ENCODE peak calls at places on chromosomes 12 and 14, in four cellular contexts. N is neuronal stem cell, E is GM12878, U is lower lobe of right lung. B is an unnamed sample.

GRCh38 chr14:100103261-100104005 is 38.2 kb downstream of the EVL start:
- DNase-seq in E (no peak), U (no peak), N (no peak), B (no peak)

GRCh38 chr12:7206691-7207090 is 17.2 kb downstream of the PEX5 start:
- DNase-seq in N (no peak), E (no peak), U (no peak), B (no peak)

GRCh38 chr14:47425302-47425701 is 250.1 kb downstream of the MDGA2 start:
- DNase-seq in U (no peak), E (no peak), N (no peak), B (no peak)

GRCh38 chr14:76829650-76830421 is 3.6 kb downstream of the LRRC74A start:
- DNase-seq in N (no peak), U (no peak), E (no peak), B (no peak)

GRCh38 chr12:9214536-9214935 is 6.3 kb upstream of the PZP start:
- DNase-seq in E (no peak), N (no peak), U (no peak), B (no peak)

GRCh38 chr12:108482717-108483212 is 32.3 kb upstream of the FICD start:
- DNase-seq in U (no peak), E (no peak), N (no peak), B (no peak)

GRCh38 chr12:10136637-10137205 is 6.7 kb upstream of the CLEC7A start:
- DNase-seq in E (no peak), N (no peak), U (no peak), B (no peak)

GRCh38 chr12:68510394-68510793 is 100.3 kb upstream of the RAP1B start:
- DNase-seq in N (no peak), E (no peak), U (no peak), B (no peak)

GRCh38 chr14:89308232-89308959 is 108.6 kb downstream of the FOXN3 start:
- DNase-seq in U (no peak), E (no peak), N (no peak), B (no peak)

GRCh38 chr12:8698830-8699330 is 1.1 kb downstream of the RIMKLB start:
- DNase-seq in E (no peak), N (no peak), U (no peak), B (no peak)

GRCh38 chr12:13175499-13175898 is 21.0 kb upstream of the EMP1 start:
- DNase-seq in U (no peak), E (no peak), N (no peak), B (no peak)

GRCh38 chr14:92513966-92514843 is 624 bp downstream of the RIN3 start:
- DNase-seq in N (no peak), U (peak), E (no peak), B (no peak)

GRCh38 chr14:59303216-59303615 is 114.7 kb downstream of the DAAM1 start:
- DNase-seq in E (no peak), N (no peak), U (no peak), B (no peak)

GRCh38 chr12:15522574-15523187 is 200.4 kb downstream of the PTPRO start:
- DNase-seq in U (no peak), N (no peak), E (no peak), B (peak)

GRCh38 chr14:64748995-64749714 is 44.9 kb downstream of the PLEKHG3 start:
- DNase-seq in N (no peak), E (no peak), U (no peak), B (no peak)
- H3K27ac ChIP-seq in N (no peak), E (no peak), U (no peak), B (no peak)

GRCh38 chr14:28308727-28309126 is 457.9 kb upstream of the FOXG1 start:
- DNase-seq in N (no peak), U (no peak), E (no peak), B (no peak)
- H3K27ac ChIP-seq in N (no peak), U (no peak), E (no peak), B (no peak)

DNA sequence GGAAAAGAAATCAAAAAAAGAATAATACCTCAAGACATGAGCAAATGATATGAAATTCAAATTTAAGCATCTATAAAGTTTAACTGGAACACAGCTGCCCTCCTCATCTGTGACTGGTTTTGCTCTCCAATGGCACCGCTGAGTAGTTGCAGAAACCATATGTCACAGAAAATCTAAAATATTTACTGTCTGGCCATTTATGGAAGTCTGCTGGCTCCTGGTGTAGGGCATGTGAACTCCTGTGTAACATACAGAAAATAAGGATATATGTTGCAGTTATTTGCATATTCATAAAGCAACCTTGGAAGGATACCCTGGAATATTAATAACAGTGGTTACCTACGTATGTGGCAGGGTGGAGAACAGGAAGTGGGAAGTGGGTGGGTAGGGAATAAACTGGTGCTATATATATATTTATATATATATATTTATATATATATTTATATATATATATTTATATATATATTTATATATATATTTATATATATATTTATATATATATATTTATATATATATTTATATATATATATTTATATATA is 48.3 kb downstream of the LTBP2 start:
- DNase-seq in U (no peak), E (no peak), N (no peak), B (no peak)
- H3K27ac ChIP-seq in U (peak), E (no peak), N (no peak), B (no peak)

GRCh38 chr14:60981626-60982455 is 796 bp downstream of the SLC38A6 start:
- DNase-seq in E (peak), N (no peak), U (no peak), B (no peak)
- H3K27ac ChIP-seq in E (peak), N (peak), U (peak), B (no peak)

DNA sequence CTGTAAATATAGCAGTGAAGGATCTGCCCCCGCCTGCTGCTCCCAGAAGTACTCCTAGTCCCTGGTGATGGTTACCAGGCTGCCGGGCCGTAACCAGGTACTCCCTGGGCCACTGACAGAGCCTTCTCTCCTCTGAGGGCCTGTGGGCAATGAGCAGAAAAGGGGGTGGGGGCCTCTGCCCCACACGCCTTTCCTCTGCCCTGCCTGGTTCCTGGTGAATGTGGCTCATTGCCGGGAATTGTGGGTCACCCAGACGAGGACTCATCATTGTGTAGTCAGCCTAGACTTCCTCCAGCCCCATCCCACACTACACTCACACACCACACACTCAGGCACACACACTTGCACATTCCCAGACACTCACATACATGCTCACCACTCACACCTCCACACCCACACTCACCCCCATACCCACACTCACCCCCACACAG is 35.7 kb upstream of the ACTN1 start:
- DNase-seq in E (no peak), U (no peak), N (no peak), B (no peak)
- H3K27ac ChIP-seq in E (no peak), U (peak), N (no peak), B (no peak)